ENCODE peak calls at places on chromosomes 13 and 19, in nine cellular contexts. L is Peyer's patch, H is NCI-H1092 treated with DMSO at 0.1 percent for 48 hours, D is A549, S is tibial nerve, F is RWPE1, G is heart left ventricle, W is astrocyte of the spinal cord, N is Right ventricle myocardium superior. I is an unnamed sample.

GRCh38 chr19:15154002-15154612 is 46.7 kb downstream of the NOTCH3 start:
- DNase-seq in L (peak), H (no peak), D (peak), S (peak), F (peak), G (peak), W (peak), N (no peak), I (peak)

GRCh38 chr13:46665630-46666482 is 112.9 kb downstream of the LRCH1 start:
- DNase-seq in L (no peak), H (peak), D (peak), S (no peak), F (no peak), G (no peak), W (peak), N (no peak), I (no peak)

GRCh38 chr13:43077906-43078305 is 54.5 kb downstream of the DNAJC15 start:
- DNase-seq in L (no peak), H (no peak), D (no peak), S (no peak), F (no peak), G (no peak), W (no peak), N (no peak), I (no peak)

GRCh38 chr19:4455742-4456565 is 1.6 kb downstream of the UBXN6 start:
- DNase-seq in L (no peak), H (peak), D (no peak), S (peak), F (peak), G (peak), W (peak), N (peak), I (no peak)

GRCh38 chr13:27797228-27797624 is 4.9 kb downstream of the GSX1 start:
- DNase-seq in L (no peak), H (peak), D (peak), S (no peak), F (peak), G (no peak), W (no peak), N (no peak), I (peak)

GRCh38 chr13:44263920-44264610 is 109.6 kb upstream of the SERP2 start:
- DNase-seq in L (no peak), H (no peak), D (no peak), S (no peak), F (no peak), G (no peak), W (no peak), N (no peak), I (no peak)

GRCh38 chr19:49114630-49115363 is 627 bp downstream of the LIN7B start:
- DNase-seq in L (peak), H (peak), D (no peak), S (peak), F (no peak), G (peak), W (peak), N (peak), I (peak)

GRCh38 chr13:97211986-97212385 is 10.1 kb upstream of the MBNL2 start:
- DNase-seq in L (no peak), H (no peak), D (no peak), S (no peak), F (no peak), G (no peak), W (no peak), N (no peak), I (no peak)

GRCh38 chr13:50437252-50437651 is 406.2 kb downstream of the DLEU7 start:
- DNase-seq in L (no peak), H (no peak), D (no peak), S (no peak), F (no peak), G (no peak), W (peak), N (no peak), I (no peak)

GRCh38 chr19:14115761-14116160 is 1.8 kb downstream of the PRKACA start:
- DNase-seq in L (no peak), H (no peak), D (no peak), S (no peak), F (no peak), G (no peak), W (no peak), N (no peak), I (no peak)

I was measured in Calu3.